ENCODE peak calls at places on chromosome 18, in four cellular contexts. G, M, H and F are unnamed samples.

GRCh38 chr18:10744653-10745052 is 218.8 kb downstream of the NAPG start:
- DNase-seq in G (no peak), M (no peak), H (no peak), F (no peak)

GRCh38 chr18:67408240-67408639 is 108.3 kb downstream of the DSEL start:
- DNase-seq in G (no peak), M (no peak), H (no peak), F (no peak)

GRCh38 chr18:154151-154550 is 4.2 kb upstream of the USP14 start:
- DNase-seq in G (no peak), M (no peak), H (no peak), F (no peak)

GRCh38 chr18:12741351-12741750 is 38.5 kb downstream of the PSMG2 start:
- DNase-seq in G (no peak), M (peak), H (no peak), F (peak)

GRCh38 chr18:70422061-70422965 is 133.5 kb downstream of the SOCS6 start:
- DNase-seq in G (no peak), M (peak), H (peak), F (no peak)

GRCh38 chr18:50879302-50880107 is 587 bp downstream of the ME2 start:
- DNase-seq in G (no peak), M (peak), H (peak), F (peak)

GRCh38 chr18:47448956-47449355 is 197.5 kb upstream of the SKOR2 start:
- DNase-seq in G (no peak), M (no peak), H (no peak), F (no peak)

GRCh38 chr18:35610089-35610488 is 28.5 kb downstream of the GALNT1 start:
- DNase-seq in G (no peak), M (peak), H (no peak), F (no peak)

GRCh38 chr18:49487711-49488310 is 777 bp upstream of the C18orf32 start:
- DNase-seq in G (peak), M (no peak), H (no peak), F (peak)

GRCh38 chr18:62982600-62983251 is 267.4 kb downstream of the PHLPP1 start:
- DNase-seq in G (peak), M (peak), H (peak), F (peak)

GRCh38 chr18:49910986-49911385 is 97.7 kb upstream of the ACAA2 start:
- DNase-seq in G (no peak), M (no peak), H (no peak), F (no peak)

GRCh38 chr18:2609604-2610003 is 38.2 kb downstream of the NDC80 start:
- DNase-seq in G (no peak), M (no peak), H (no peak), F (no peak)

GRCh38 chr18:55096261-55097026 is 137.2 kb upstream of the CCDC68 start:
- DNase-seq in G (peak), M (peak), H (no peak), F (peak)

GRCh38 chr18:55095579-55095978 is 136.3 kb upstream of the CCDC68 start:
- DNase-seq in G (no peak), M (no peak), H (no peak), F (no peak)

GRCh38 chr18:55093808-55094207 is 134.5 kb upstream of the CCDC68 start:
- DNase-seq in G (no peak), M (no peak), H (no peak), F (no peak)

GRCh38 chr18:55100817-55101457 is 141.7 kb upstream of the CCDC68 start:
- DNase-seq in G (no peak), M (peak), H (no peak), F (no peak)

GRCh38 chr18:55097406-55098170 is 138.3 kb upstream of the CCDC68 start:
- DNase-seq in G (no peak), M (no peak), H (no peak), F (no peak)
- TF ChIP-seq CTCF in G (no peak), M (no peak), H (no peak), F (no peak)

DNA sequence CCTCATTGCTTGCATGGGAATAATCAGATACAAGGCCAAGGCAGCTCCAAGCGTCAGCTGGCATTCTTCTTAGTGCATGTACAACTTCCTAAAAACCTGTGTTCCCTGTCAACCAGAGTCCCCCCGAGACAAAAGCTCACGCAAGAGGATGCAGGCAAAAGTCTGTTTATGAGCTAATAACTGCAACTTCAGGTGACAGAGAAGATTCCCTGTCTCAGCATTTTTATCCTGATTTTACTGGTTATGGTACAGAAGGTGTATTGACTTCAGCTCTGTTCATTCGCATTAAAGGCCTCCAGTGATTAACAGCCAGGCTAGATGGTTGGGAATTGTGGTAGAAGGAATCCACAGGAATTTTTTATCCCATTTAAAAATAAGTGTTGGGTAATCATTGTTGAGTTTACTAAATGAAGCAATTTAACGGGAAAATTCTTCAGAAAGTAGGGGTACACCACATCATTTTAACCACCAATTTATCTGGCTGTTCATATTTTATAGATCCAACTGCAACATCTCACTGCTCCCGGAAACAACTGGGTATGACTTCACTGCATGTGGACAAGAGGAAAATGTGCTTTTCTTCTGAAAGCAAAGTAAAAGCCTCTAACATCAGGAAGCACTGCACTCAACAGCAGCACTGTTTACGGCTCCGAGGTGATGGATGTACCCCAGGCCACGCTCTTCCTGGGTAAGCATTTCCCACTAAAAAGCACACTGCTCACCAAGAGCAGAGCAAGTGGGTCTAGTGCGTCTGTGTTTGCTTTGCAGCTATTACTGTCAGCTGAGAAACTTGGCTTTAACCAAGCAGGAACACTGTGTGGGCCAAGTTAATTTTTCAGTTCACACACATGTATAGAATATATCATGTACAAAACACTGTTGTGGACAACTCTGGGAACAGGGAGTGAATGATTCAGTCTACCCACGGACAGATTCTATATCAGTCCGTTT is 31.9 kb downstream of the CCBE1 start:
- DNase-seq in G (no peak), M (no peak), H (no peak), F (peak)
- H3K4me3 ChIP-seq in G (no peak), M (no peak), H (no peak), F (no peak)

GRCh38 chr18:27712066-27712465 is 464.9 kb downstream of the CDH2 start:
- DNase-seq in G (peak), M (no peak), H (no peak), F (no peak)

GRCh38 chr18:27713727-27714080 is 463.2 kb downstream of the CDH2 start:
- DNase-seq in G (peak), M (no peak), H (no peak), F (no peak)

GRCh38 chr18:27713037-27713726 is 463.7 kb downstream of the CDH2 start:
- DNase-seq in G (peak), M (no peak), H (no peak), F (peak)

GRCh38 chr18:27707201-27707600 is 469.7 kb downstream of the CDH2 start:
- DNase-seq in G (no peak), M (no peak), H (no peak), F (no peak)

DNA sequence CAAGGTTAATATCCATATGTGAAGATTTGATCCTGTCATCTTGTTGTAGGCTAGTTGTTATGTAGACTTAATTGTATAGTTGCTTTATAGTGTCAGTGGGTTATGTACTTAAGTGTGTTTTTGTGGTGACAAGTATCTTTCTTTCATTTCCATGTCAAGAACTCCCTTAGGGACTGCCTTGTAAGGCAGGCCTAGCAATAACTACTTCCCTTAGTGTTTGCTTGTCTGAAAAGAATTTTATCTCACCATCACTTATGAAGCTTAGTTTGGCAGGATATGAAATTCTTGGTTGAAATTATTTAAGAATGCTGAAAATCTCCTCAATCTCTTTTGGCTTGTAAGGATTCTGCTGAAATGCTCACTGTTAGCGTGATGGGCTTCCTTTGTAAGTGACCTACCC is 467.6 kb downstream of the CDH2 start:
- DNase-seq in G (no peak), M (no peak), H (no peak), F (no peak)
- H3K27ac ChIP-seq in G (no peak), M (no peak), H (no peak), F (no peak)

GRCh38 chr18:4017479-4017878 is 437.6 kb downstream of the DLGAP1 start:
- DNase-seq in G (peak), M (no peak), H (no peak), F (peak)
- TF ChIP-seq CTCF in G (peak), M (peak), H (no peak), F (no peak)

GRCh38 chr18:55404811-55405654 is 183.0 kb downstream of the TCF4 start:
- DNase-seq in G (no peak), M (no peak), H (no peak), F (peak)
- H3K4me3 ChIP-seq in G (no peak), M (no peak), H (no peak), F (no peak)

DNA sequence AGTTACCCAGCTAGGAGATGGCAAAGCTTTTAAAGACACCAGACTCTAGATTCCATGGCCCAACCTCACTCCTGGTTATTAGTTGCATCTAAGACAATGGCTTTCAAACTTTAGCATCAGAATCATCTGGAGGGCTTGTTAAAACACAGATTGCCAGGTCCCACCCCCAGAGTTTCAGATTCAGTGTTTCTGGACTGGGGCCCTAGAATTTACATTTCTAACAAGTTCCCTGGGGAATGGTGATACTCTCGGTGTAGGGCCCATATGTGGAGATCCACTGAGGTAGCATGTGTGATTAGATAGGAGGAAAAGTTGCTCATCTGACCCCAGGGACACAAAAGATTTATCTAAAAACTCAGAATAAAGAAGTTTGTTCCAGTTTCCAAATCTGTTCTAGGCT is 14.5 kb upstream of the TTR start:
- DNase-seq in G (no peak), M (no peak), H (no peak), F (no peak)
- H3K27ac ChIP-seq in G (no peak), M (no peak), H (no peak), F (no peak)

DNA sequence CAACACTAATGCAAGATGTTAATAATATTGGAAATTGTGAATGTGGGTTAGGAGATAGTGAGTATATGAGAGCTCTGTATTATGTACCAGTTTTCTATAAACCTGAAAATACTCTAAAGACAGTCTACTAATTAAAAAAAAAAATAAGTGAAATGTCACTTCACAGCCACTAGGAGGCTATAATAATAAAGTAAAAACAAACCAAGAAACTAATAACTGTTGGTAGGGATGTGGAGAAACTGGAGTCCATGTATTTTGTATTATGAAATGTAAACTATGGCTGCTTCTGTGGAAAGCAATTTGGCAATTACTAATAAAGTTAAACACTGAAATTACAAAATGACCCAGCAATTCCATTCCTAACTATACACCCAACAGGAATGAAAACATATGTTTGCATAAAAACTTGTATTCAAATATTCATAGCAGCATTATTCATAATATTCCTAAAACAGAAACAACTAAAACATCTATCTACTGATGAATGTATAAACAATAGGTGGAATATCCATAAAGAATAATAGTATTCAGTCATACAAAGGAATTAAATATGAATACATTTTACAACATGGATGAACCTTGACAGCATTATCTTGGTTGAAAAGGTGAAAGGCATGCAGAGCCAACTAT is 36.2 kb downstream of the CCDC178 start:
- DNase-seq in G (no peak), M (no peak), H (no peak), F (no peak)
- TF ChIP-seq CTCF in G (peak), M (peak), H (no peak), F (peak)